ENCODE peak calls at places on chromosomes 7 and 10, in eight cellular contexts. K is psoas muscle; S is Calu3; V is cardiac muscle cell; F is H9; W is CD8-positive, alpha-beta T cell; B is fibroblast of pulmonary artery; T is ovary. Y is an unnamed sample.

GRCh38 chr7:47852330-47853245 is 95.7 kb downstream of the PKD1L1 start:
- DNase-seq in K (no peak), S (peak; percentile 28), V (peak; percentile 18), F (peak; percentile 66), W (no peak), B (peak; percentile 3), T (no peak), Y (peak; percentile 14)

GRCh38 chr7:69739182-69739581 is 140.9 kb downstream of the AUTS2 start:
- DNase-seq in K (no peak), S (no peak), V (no peak), F (no peak), W (no peak), B (no peak), T (no peak), Y (no peak)

GRCh38 chr7:16471933-16472332 is 6.4 kb upstream of the SOSTDC1 start:
- DNase-seq in K (no peak), S (no peak), V (no peak), F (no peak), W (no peak), B (no peak), T (no peak), Y (no peak)

GRCh38 chr10:59108886-59109288 is 67.6 kb upstream of the PHYHIPL start:
- DNase-seq in K (no peak), S (peak; percentile 15), V (no peak), F (no peak), W (no peak), B (no peak), T (no peak), Y (no peak)

GRCh38 chr10:100562806-100563293 is 27.1 kb downstream of the HIF1AN start:
- DNase-seq in K (no peak), S (peak; percentile 20), V (peak; percentile 49), F (peak; percentile 80), W (no peak), B (peak; percentile 54), T (no peak), Y (peak; percentile 67)

GRCh38 chr10:122879339-122880273 is at the start of gene FAM24B:
- DNase-seq in K (peak; percentile 92), S (peak; percentile 77), V (peak; percentile 91), F (peak; percentile 84), W (peak; percentile 94), B (peak; percentile 99), T (peak; percentile 91), Y (peak; percentile 87)

GRCh38 chr10:97378933-97379921 is 21.9 kb downstream of the RRP12 start:
- DNase-seq in K (no peak), S (no peak), V (no peak), F (no peak), W (no peak), B (no peak), T (no peak), Y (no peak)

GRCh38 chr10:79050896-79051555 is 17.7 kb upstream of the ZMIZ1 start:
- DNase-seq in K (no peak), S (no peak), V (no peak), F (no peak), W (no peak), B (peak; percentile 57), T (no peak), Y (no peak)

GRCh38 chr7:5437987-5438386 is 14.4 kb upstream of the TNRC18 start:
- DNase-seq in K (no peak), S (no peak), V (peak; percentile 33), F (no peak), W (no peak), B (no peak), T (no peak), Y (no peak)

GRCh38 chr10:110372656-110373055 is 67.9 kb upstream of the SMNDC1 start:
- DNase-seq in K (no peak), S (no peak), V (no peak), F (no peak), W (no peak), B (no peak), T (no peak), Y (no peak)

GRCh38 chr10:117685431-117685830 is 142.9 kb downstream of the EMX2 start:
- DNase-seq in K (no peak), S (no peak), V (no peak), F (no peak), W (no peak), B (no peak), T (no peak), Y (no peak)

GRCh38 chr10:123582084-123582989 is 83.8 kb upstream of the GPR26 start:
- DNase-seq in K (peak; percentile 75), S (peak; percentile 77), V (peak; percentile 85), F (peak; percentile 88), W (peak; percentile 71), B (peak; percentile 71), T (peak; percentile 38), Y (peak; percentile 93)

GRCh38 chr7:137390076-137390475 is 46.5 kb upstream of the PTN start:
- DNase-seq in K (no peak), S (no peak), V (no peak), F (no peak), W (no peak), B (no peak), T (no peak), Y (no peak)

GRCh38 chr7:93006480-93007095 is 111.2 kb downstream of the SAMD9 start:
- DNase-seq in K (no peak), S (no peak), V (no peak), F (no peak), W (no peak), B (no peak), T (no peak), Y (no peak)

GRCh38 chr7:123492485-123492884 is 41.9 kb downstream of the IQUB start:
- DNase-seq in K (no peak), S (no peak), V (no peak), F (no peak), W (no peak), B (no peak), T (no peak), Y (no peak)

GRCh38 chr10:52683776-52684175 is 88.8 kb downstream of the MBL2 start:
- DNase-seq in K (no peak), S (no peak), V (no peak), F (no peak), W (no peak), B (no peak), T (no peak), Y (no peak)

GRCh38 chr10:123356101-123356500 is 201.9 kb downstream of the BUB3 start:
- DNase-seq in K (no peak), S (no peak), V (no peak), F (no peak), W (no peak), B (no peak), T (no peak), Y (no peak)

DNA sequence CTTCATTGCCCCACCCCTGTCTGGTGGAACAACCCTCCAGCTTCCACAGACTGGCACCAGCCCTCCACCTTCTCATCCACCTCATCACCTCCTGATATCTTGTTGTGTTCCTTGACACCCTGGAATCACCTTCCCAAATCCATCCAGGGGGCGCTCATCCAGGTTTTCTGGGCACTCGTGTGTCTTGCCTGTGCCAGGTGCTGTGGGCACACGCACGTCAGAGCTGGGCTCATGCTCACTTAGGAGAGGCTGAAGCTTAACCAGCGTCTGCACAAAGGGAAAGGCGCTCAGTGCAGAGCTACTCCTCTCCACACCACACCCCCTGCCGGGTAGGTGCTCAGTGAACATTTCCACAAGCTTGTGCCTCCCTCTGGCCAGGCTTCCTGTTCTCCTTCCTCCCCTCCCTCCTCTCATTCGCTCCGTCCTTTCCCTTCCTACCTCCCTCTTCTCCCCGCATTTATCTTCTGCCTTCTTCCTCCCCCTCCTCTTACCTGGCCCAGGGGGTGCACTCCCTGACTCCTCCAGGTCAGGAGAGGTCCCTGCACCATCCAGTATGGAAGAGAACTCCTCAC is 4.8 kb downstream of the ADCYAP1R1 start:
- DNase-seq in K (no peak), S (peak; percentile 32), V (no peak), F (peak; percentile 50), W (no peak), B (no peak), T (no peak), Y (no peak)
- TF ChIP-seq CTCF in K (no peak), S (no peak), V (no peak), F (peak; percentile 62), W (no peak), B (no peak), T (no peak), Y (no peak)

DNA sequence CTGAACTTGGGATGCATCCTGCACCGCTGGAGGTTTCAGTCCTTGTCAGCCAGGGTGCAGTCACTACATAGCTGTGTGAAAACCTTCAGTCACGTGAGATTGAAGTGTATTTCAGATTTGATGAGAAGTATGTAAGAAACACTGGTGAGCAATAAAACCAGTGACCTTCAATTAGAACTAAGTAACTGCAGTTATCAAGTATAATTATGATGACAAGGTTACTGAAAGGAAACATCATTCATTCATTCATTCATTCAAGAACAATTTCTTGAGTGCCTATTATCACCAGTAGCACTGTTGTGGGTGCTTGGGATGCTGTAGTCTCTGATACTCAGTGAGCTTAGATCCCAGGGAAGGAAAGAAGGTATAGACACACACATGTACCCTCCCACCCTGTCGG is 33.6 kb downstream of the RHEB start:
- DNase-seq in K (no peak), S (no peak), V (no peak), F (no peak), W (no peak), B (no peak), T (no peak), Y (no peak)
- TF ChIP-seq CTCF in K (no peak), S (no peak), V (no peak), F (no peak), W (no peak), B (no peak), T (no peak), Y (no peak)

GRCh38 chr10:19811517-19811916 is 4.7 kb upstream of the PLXDC2 start:
- DNase-seq in K (no peak), S (no peak), V (peak; percentile 47), F (peak; percentile 39), W (no peak), B (peak; percentile 50), T (peak; percentile 18), Y (peak; percentile 22)
- TF ChIP-seq CTCF in K (peak; percentile 40), S (no peak), V (peak; percentile 85), F (peak; percentile 74), W (no peak), B (peak; percentile 70), T (peak; percentile 26), Y (no peak)

GRCh38 chr7:108178393-108178792 is 48.2 kb upstream of the LAMB4 start:
- DNase-seq in K (no peak), S (no peak), V (no peak), F (no peak), W (no peak), B (no peak), T (no peak), Y (no peak)

DNA sequence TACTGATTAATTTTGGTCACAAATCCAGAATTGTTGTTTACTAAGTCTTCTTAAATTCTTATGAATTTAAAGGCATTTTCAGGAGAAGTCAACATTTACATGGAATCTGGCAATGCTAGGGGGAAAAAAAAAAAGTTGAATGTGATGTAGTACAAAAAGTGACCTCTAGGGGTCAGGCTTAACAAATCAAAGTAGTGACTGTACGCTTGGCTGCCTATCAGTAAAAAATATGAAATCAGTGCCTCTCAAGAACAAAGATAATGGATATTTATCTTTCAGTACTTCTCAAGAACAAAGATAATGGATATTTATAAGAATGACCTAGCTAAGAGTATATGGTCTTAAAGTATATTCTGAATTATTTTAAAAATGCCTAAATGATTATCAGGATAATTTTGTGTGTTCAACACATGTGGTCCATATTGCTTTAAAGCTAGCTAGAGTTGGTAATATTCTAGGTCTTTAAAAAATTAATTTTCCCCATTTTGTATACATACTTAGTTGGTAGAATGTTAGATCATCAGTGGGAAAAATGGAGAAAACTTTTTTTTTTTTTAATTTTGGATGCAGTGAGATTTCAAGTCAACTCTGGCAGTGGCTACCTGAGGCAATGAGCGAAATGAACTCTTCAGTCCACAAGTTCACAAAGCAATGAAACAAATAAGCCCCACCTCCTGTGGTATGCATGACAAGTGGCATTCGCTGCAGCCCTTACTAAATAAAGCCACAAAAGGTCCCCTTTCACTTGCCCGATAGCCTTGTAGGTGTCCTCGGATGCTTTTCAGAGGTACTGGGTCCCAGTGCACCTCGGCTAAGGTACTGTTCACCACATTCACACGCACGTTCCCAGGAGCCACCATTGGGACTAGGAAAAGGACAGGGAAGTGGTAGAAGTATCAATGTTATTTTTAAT is 51.2 kb upstream of the LAMB4 start:
- DNase-seq in K (no peak), S (peak; percentile 38), V (peak; percentile 51), F (peak; percentile 78), W (no peak), B (peak; percentile 85), T (no peak), Y (no peak)
- TF ChIP-seq CTCF in K (peak; percentile 79), S (peak; percentile 38), V (peak; percentile 63), F (peak; percentile 84), W (peak; percentile 94), B (peak; percentile 64), T (peak; percentile 15), Y (peak; percentile 95)

Y was measured in endothelial cell.